ENCODE peak calls at places on chromosomes 13 and 19, in eight cellular contexts. O is Peyer's patch, F is SK-N-SH, R is esophagus squamous epithelium, K is osteoblast, Q is colonic mucosa, G is breast epithelium, V is fibroblast of mammary gland. E is an unnamed sample.

GRCh38 chr13:82802528-82802927 is 1079.7 kb downstream of the SLITRK1 start:
- DNase-seq in O (no peak), F (no peak), R (no peak), K (no peak), Q (no peak), G (no peak), V (no peak), E (no peak)

GRCh38 chr13:91078093-91078679 is 269.3 kb upstream of the MIR17HG start:
- DNase-seq in O (no peak), F (peak), R (no peak), K (no peak), Q (no peak), G (no peak), V (no peak), E (no peak)

GRCh38 chr19:57363734-57364181 is 407 bp downstream of the TRAPPC2B start:
- DNase-seq in O (no peak), F (no peak), R (no peak), K (peak), Q (no peak), G (no peak), V (peak), E (no peak)

GRCh38 chr19:16066611-16067104 is 9.6 kb upstream of the TPM4 start:
- DNase-seq in O (peak), F (peak), R (no peak), K (peak), Q (peak), G (no peak), V (peak), E (no peak)

GRCh38 chr19:2478756-2479555 is 3.0 kb downstream of the GADD45B start:
- DNase-seq in O (peak), F (no peak), R (no peak), K (peak), Q (peak), G (peak), V (peak), E (peak)

GRCh38 chr19:11982526-11982925 is 17.7 kb downstream of the ZNF763 start:
- DNase-seq in O (no peak), F (no peak), R (no peak), K (no peak), Q (no peak), G (no peak), V (peak), E (no peak)

GRCh38 chr13:31970237-31970930 is 61.2 kb upstream of the FRY start:
- DNase-seq in O (no peak), F (no peak), R (no peak), K (no peak), Q (no peak), G (no peak), V (peak), E (no peak)

GRCh38 chr19:3821156-3821555 is 35.0 kb upstream of the MATK start:
- DNase-seq in O (no peak), F (no peak), R (no peak), K (peak), Q (no peak), G (no peak), V (no peak), E (no peak)

GRCh38 chr19:45577111-45577905 is 7.3 kb downstream of the OPA3 start:
- DNase-seq in O (peak), F (no peak), R (no peak), K (peak), Q (peak), G (no peak), V (peak), E (no peak)

GRCh38 chr19:8575467-8575997 is 1.7 kb downstream of the MYO1F start:
- DNase-seq in O (peak), F (no peak), R (no peak), K (peak), Q (peak), G (no peak), V (peak), E (no peak)

GRCh38 chr19:34962945-34963530 is 991 bp downstream of the ZNF792 start:
- DNase-seq in O (no peak), F (peak), R (no peak), K (peak), Q (peak), G (no peak), V (no peak), E (no peak)

GRCh38 chr19:16296713-16297112 is 27.9 kb upstream of the KLF2 start:
- DNase-seq in O (no peak), F (no peak), R (no peak), K (peak), Q (no peak), G (no peak), V (no peak), E (no peak)

GRCh38 chr19:6803036-6803404 is 30.5 kb downstream of the VAV1 start:
- DNase-seq in O (no peak), F (no peak), R (no peak), K (no peak), Q (no peak), G (no peak), V (no peak), E (no peak)

GRCh38 chr19:6800991-6801396 is 28.5 kb downstream of the VAV1 start:
- DNase-seq in O (no peak), F (no peak), R (no peak), K (peak), Q (no peak), G (no peak), V (peak), E (no peak)

GRCh38 chr19:6801397-6802086 is 29.0 kb downstream of the VAV1 start:
- DNase-seq in O (peak), F (peak), R (peak), K (peak), Q (peak), G (no peak), V (no peak), E (no peak)

GRCh38 chr19:6806488-6806887 is 34.0 kb downstream of the VAV1 start:
- DNase-seq in O (no peak), F (no peak), R (no peak), K (no peak), Q (no peak), G (no peak), V (no peak), E (no peak)

DNA sequence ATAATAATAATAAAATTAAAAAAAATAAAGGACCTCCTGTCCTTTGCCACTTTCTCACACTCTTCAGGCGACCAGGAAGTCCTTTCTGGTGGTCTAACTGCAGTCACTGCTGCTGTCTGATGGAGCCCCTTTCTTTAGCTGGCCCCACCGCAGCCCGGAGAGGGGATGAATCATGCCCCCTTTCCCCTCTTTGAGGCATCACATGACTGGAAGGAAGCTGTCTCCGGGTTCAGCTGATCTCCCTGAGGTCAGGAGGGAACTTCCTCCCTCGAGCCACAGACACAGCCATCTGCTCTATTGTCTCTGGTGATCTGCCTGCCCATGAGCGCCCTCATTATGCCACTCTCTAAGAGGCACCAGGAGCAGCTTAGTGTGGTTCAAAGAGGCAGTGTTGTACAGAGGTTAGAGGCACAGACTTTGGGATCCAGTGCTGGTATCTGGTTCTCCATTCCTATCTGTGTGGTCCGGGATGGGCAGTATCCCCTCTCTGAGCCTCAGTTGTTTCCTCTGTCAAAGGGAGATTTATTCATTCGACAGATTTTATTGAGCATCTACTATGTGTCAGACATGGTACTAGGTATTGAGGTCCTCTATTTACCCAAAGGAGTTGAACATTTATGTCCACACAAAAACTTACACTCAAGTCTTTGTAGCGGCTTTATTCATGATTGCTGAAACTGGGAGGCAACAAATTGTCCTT is 30.0 kb downstream of the VAV1 start:
- DNase-seq in O (peak), F (no peak), R (peak), K (no peak), Q (peak), G (no peak), V (no peak), E (no peak)
- TF ChIP-seq CTCF in O (peak), F (no peak), R (no peak), K (no peak), Q (no peak), G (no peak), V (no peak), E (no peak)

GRCh38 chr13:92483894-92484293 is 742.7 kb upstream of the GPC6 start:
- DNase-seq in O (no peak), F (no peak), R (no peak), K (no peak), Q (no peak), G (no peak), V (no peak), E (no peak)
- TF ChIP-seq CTCF in O (no peak), F (no peak), R (no peak), K (no peak), Q (no peak), G (no peak), V (no peak), E (no peak)

GRCh38 chr19:51366999-51367564 is 894 bp upstream of the ETFB start:
- DNase-seq in O (peak), F (peak), R (no peak), K (peak), Q (no peak), G (no peak), V (no peak), E (no peak)

GRCh38 chr19:51364200-51365106 is 1.7 kb downstream of the ETFB start:
- DNase-seq in O (no peak), F (no peak), R (no peak), K (no peak), Q (no peak), G (no peak), V (peak), E (no peak)

GRCh38 chr19:51367565-51368365 is 1.0 kb downstream of the CLDND2 start:
- DNase-seq in O (peak), F (peak), R (peak), K (peak), Q (peak), G (peak), V (peak), E (peak)

GRCh38 chr19:51366050-51366998 is at the start of gene ETFB:
- DNase-seq in O (peak), F (peak), R (peak), K (peak), Q (peak), G (peak), V (peak), E (peak)

DNA sequence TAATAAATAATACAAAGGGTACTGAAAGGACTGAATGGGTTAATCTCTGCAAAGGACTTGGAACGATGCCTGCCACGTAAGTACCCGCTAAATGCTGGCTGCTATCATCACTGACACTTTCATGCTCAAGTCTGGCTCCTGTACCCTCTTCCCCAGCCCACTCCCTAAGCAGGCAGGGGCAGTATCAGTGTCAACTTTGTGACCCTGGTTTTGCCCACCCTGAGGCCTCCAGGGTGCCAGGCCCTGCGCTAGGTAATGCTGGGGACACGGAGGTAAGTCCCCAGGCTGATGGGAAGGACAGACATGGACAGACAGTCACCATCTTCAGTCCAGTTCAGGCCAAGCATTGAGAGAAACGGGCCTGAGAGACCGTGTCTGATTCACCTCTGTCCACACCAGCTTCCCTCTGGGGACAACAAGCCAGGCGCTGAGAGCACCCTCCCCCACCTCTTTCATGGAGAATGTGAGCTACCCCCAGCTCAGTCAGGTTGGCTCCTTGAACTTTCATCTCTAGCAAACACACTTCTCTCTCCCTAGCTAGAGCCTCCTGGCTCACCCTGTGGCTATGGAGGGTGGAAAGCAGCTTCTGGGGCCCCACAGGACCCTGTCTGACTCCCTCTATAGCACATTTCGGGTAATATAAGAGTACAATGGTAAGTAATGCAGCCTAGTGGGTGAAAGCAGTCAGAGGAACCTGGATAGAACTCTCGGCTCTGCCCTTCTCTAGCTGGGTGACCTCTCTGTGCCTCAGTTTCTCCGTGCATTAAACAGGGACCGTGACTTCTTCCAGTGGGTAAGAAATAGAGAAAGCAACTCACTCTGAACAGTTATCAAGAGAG is 758 bp downstream of the ETFB start:
- DNase-seq in O (peak), F (no peak), R (no peak), K (peak), Q (peak), G (no peak), V (peak), E (no peak)
- TF ChIP-seq CTCF in O (no peak), F (no peak), R (no peak), K (peak), Q (no peak), G (no peak), V (no peak), E (no peak)

GRCh38 chr19:53311044-53311443 is 22.5 kb upstream of the ZNF845 start:
- DNase-seq in O (no peak), F (no peak), R (no peak), K (no peak), Q (no peak), G (no peak), V (no peak), E (no peak)

GRCh38 chr19:53311897-53312296 is 21.7 kb upstream of the ZNF845 start:
- DNase-seq in O (no peak), F (no peak), R (no peak), K (no peak), Q (no peak), G (no peak), V (no peak), E (no peak)

GRCh38 chr19:53308339-53308811 is 25.2 kb upstream of the ZNF845 start:
- DNase-seq in O (no peak), F (peak), R (no peak), K (peak), Q (no peak), G (no peak), V (peak), E (peak)
- TF ChIP-seq CTCF in O (no peak), F (peak), R (no peak), K (peak), Q (no peak), G (no peak), V (peak), E (peak)

GRCh38 chr19:50313812-50314536 is 15.2 kb downstream of the KCNC3 start:
- DNase-seq in O (no peak), F (peak), R (no peak), K (peak), Q (no peak), G (no peak), V (no peak), E (no peak)
- TF ChIP-seq CTCF in O (no peak), F (no peak), R (no peak), K (no peak), Q (no peak), G (no peak), V (no peak), E (no peak)